ENCODE peak calls at places on chromosomes 1 and 21, in six cellular contexts. H is A549, Q is AG10803, N is PC-3, F is cardiac muscle cell, T is WERI-Rb-1. B is an unnamed sample.

GRCh38 chr21:38434913-38435533 is 63.3 kb downstream of the ERG start:
- DNase-seq in H (no peak), Q (peak; percentile 33), N (peak; percentile 25), F (peak; percentile 24), T (peak; percentile 41), B (peak; percentile 90)

GRCh38 chr1:153612755-153613331 is at the start of gene S100A16:
- DNase-seq in H (peak; percentile 77), Q (peak; percentile 73), N (peak; percentile 95), F (peak; percentile 71), T (peak; percentile 79), B (peak; percentile 71)

GRCh38 chr1:219304227-219305226 is 130.8 kb downstream of the LYPLAL1 start:
- DNase-seq in H (peak; percentile 57), Q (peak; percentile 42), N (peak; percentile 99), F (no peak), T (no peak), B (peak; percentile 67)

GRCh38 chr1:208433086-208433485 is 188.9 kb upstream of the PLXNA2 start:
- DNase-seq in H (no peak), Q (peak; percentile 65), N (no peak), F (no peak), T (no peak), B (peak; percentile 50)

GRCh38 chr1:93723733-93724270 is 42.2 kb upstream of the BCAR3 start:
- DNase-seq in H (no peak), Q (no peak), N (no peak), F (no peak), T (peak; percentile 76), B (no peak)

GRCh38 chr1:23810818-23811420 is 10.4 kb upstream of the GALE start:
- DNase-seq in H (peak; percentile 41), Q (no peak), N (peak; percentile 59), F (peak; percentile 41), T (peak; percentile 64), B (no peak)

GRCh38 chr1:1058921-1059493 is 15.1 kb downstream of the RNF223 start:
- DNase-seq in H (no peak), Q (no peak), N (peak; percentile 48), F (no peak), T (peak; percentile 61), B (no peak)

GRCh38 chr1:171296897-171297296 is 17.1 kb upstream of the FMO4 start:
- DNase-seq in H (no peak), Q (no peak), N (no peak), F (no peak), T (no peak), B (no peak)

GRCh38 chr1:22018583-22019559 is 17.4 kb downstream of the CELA3A start:
- DNase-seq in H (peak; percentile 66), Q (peak; percentile 90), N (peak; percentile 97), F (no peak), T (no peak), B (peak; percentile 87)

GRCh38 chr1:41333146-41333784 is 28.0 kb upstream of the FOXO6 start:
- DNase-seq in H (peak; percentile 32), Q (peak; percentile 16), N (peak; percentile 39), F (no peak), T (no peak), B (peak; percentile 64)

GRCh38 chr1:92191726-92192125 is 26.0 kb upstream of the C1orf146 start:
- DNase-seq in H (no peak), Q (no peak), N (no peak), F (no peak), T (no peak), B (no peak)

GRCh38 chr1:6815722-6816121 is 30.5 kb downstream of the CAMTA1 start:
- DNase-seq in H (no peak), Q (no peak), N (no peak), F (no peak), T (no peak), B (no peak)

DNA sequence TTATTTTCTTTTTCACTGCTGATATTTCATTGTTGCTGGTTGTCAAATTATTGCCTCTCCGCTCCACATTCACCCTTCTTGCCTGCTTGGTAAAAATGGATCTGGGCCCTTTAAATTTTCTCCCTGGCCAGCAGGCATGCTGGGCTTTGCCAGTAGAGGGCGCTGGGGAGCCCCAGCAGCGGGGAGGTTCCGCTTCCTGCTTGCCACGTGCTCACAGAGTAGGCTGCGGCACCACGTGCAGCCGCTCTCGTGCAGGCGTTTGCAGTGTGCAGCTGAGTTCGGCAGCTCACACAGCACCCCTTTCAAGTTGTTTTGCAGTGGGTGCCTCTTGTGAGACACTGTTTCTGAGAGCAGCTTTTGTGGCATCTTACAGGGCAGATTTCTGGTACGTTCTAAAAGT is at the start of gene ACTL8:
- DNase-seq in H (peak; percentile 44), Q (no peak), N (no peak), F (no peak), T (no peak), B (no peak)
- TF ChIP-seq CTCF in H (no peak), Q (peak; percentile 18), N (peak; percentile 38), F (peak; percentile 8), T (peak; percentile 48), B (peak; percentile 25)

GRCh38 chr1:61240878-61241277 is 158.5 kb downstream of the NFIA start:
- DNase-seq in H (no peak), Q (no peak), N (no peak), F (no peak), T (no peak), B (no peak)

GRCh38 chr1:61244114-61244513 is 161.8 kb downstream of the NFIA start:
- DNase-seq in H (no peak), Q (peak; percentile 83), N (peak; percentile 90), F (no peak), T (no peak), B (peak; percentile 93)

GRCh38 chr1:61238371-61238689 is 156.0 kb downstream of the NFIA start:
- DNase-seq in H (no peak), Q (no peak), N (no peak), F (no peak), T (no peak), B (no peak)

GRCh38 chr1:61241411-61241838 is 159.1 kb downstream of the NFIA start:
- DNase-seq in H (no peak), Q (no peak), N (peak; percentile 37), F (no peak), T (no peak), B (no peak)

DNA sequence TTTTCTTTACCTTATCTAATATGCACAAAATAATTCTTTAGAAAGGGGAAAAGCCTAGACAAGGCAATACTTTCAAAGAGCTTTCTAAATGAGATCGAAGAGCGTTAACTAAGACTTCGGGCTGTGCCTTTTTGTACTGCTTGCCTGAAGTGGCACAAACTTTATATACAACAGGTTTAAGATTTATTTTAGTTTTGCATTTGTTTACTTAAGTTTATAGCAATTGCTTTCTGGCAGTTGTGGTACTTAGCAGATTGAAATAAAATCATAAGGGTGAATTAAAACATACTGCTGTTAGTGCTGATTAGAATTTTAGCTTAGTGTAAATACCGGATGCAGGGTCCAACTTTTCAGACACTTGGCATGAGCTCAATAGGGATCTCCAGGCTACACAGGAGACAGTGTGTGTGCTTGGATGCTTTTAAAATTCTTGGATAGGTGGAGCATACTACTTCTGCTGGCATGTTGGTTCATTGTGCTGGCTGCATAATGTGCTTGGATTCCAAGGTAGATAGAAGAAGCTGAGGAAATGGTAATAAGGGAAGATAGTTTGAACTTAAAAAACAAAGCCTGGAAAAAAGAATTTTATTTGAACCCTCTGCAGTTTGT is 159.6 kb downstream of the NFIA start:
- DNase-seq in H (no peak), Q (no peak), N (no peak), F (no peak), T (no peak), B (no peak)
- H3K4me3 ChIP-seq in H (no peak overlapping the region), Q (no peak overlapping the region), N (no peak overlapping the region), F (no peak overlapping the region), T (no peak overlapping the region), B (no peak overlapping the region)

GRCh38 chr1:26863677-26864060 is 720 bp downstream of the SFN start:
- DNase-seq in H (no peak), Q (no peak), N (no peak), F (no peak), T (no peak), B (no peak)

GRCh38 chr1:26864610-26865480 is 1.9 kb downstream of the SFN start:
- DNase-seq in H (peak; percentile 96), Q (peak; percentile 99), N (peak; percentile 99), F (peak; percentile 98), T (peak; percentile 97), B (peak; percentile 99)

GRCh38 chr1:26861889-26862371 is 1.0 kb upstream of the SFN start:
- DNase-seq in H (no peak), Q (no peak), N (peak; percentile 86), F (no peak), T (no peak), B (no peak)

GRCh38 chr1:26861286-26861701 is 1.7 kb upstream of the SFN start:
- DNase-seq in H (peak; percentile 65), Q (peak; percentile 42), N (peak; percentile 74), F (no peak), T (no peak), B (peak; percentile 47)

GRCh38 chr1:26862781-26863676 is at the start of gene SFN:
- DNase-seq in H (peak; percentile 95), Q (no peak), N (peak; percentile 98), F (no peak), T (peak; percentile 47), B (no peak)
- TF ChIP-seq CTCF in H (peak; percentile 55), Q (peak; percentile 10), N (peak; percentile 91), F (peak; percentile 20), T (peak; percentile 55), B (peak; percentile 30)

DNA sequence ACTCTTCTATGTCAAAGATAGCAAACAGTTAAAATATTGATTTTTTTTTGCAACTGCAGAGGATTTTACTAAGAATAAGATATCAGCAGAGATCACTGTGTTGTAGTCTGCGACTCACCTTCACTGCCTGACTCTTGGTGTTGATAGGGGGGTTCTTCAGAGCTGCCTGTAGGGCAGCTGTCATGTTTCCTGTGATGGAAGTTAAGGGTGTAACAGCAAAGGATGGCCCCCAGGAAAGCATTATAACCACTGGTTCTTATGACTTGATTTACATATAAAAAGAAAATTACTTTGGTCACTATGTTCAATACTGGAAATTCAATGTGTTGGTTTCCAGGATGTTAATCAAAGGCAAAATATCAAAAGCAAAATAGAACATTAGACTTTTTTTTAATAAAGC is 2.6 kb downstream of the ARPC5 start:
- DNase-seq in H (no peak), Q (no peak), N (no peak), F (no peak), T (no peak), B (no peak)
- H3K4me3 ChIP-seq in H (peak overlapping the region; percentile 96), Q (peak overlapping the region; percentile 80), N (peak overlapping the region; percentile 93), F (peak overlapping the region; percentile 68), T (no peak overlapping the region), B (peak overlapping the region; percentile 92)

DNA sequence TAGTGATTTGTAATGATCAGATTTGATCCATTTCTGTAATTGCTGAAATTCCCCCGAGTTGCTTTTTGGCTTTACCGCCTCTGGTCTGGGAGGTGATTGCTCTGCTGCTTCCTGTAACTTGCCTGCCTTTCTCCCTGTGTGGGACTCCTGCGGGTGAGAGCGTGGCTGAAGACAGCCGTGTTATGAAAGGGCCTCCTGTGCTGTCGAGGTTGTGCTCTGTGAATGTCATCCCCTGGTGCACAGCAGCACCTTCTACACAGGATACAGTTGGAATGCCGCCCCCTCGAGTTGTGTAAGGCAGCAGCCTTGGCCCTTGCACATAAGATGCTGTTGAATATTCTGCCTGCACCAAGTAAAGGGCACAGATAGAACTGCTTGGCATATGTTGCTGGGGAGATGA is 5.9 kb downstream of the SOD1 start:
- DNase-seq in H (peak; percentile 23), Q (no peak), N (no peak), F (no peak), T (no peak), B (no peak)
- TF ChIP-seq CTCF in H (no peak), Q (no peak), N (no peak), F (no peak), T (no peak), B (no peak)

GRCh38 chr1:231512147-231512698 is 16.2 kb upstream of the TSNAX start:
- DNase-seq in H (peak; percentile 72), Q (peak; percentile 82), N (peak; percentile 83), F (no peak), T (no peak), B (peak; percentile 69)
- H3K4me3 ChIP-seq in H (no peak overlapping the region), Q (no peak overlapping the region), N (peak overlapping the region; percentile 5), F (no peak overlapping the region), T (no peak overlapping the region), B (no peak overlapping the region)

GRCh38 chr1:74437035-74437434 is 75.4 kb downstream of the LRRC53 start:
- DNase-seq in H (no peak), Q (no peak), N (no peak), F (no peak), T (no peak), B (no peak)
- TF ChIP-seq CTCF in H (no peak), Q (no peak), N (no peak), F (no peak), T (no peak), B (no peak)

B was measured in astrocyte of the spinal cord.